ENCODE peak calls at places on chromosomes 13 and 19, in ten cellular contexts. J is colonic mucosa; Q is activated CD8-positive, alpha-beta memory T cell treated with anti-CD3 and anti-CD28 coated beads, Interleukin-2, amount 10 ng/mL, durations not matched to agents 7 days and 5 days; N is myocyte; K is tibial nerve; C is activated CD4-positive, alpha-beta T cell treated with anti-CD3 and anti-CD28 coated beads for 48 hours; B is NCI-H345; O is stimulated activated CD4-positive, alpha-beta T cell treated with anti-CD3 and anti-CD28 coated beads, Interleukin-15, amount 100 ng/mL, for 48 hours; G is nucleus accumbens; W is NCI-H1092. X is an unnamed sample.

GRCh38 chr19:16623576-16623975 is 4.4 kb downstream of the MED26 start:
- DNase-seq in B (no peak), Q (no peak), O (no peak), C (no peak), W (no peak), N (no peak), J (no peak), G (no peak), K (no peak), X (no peak)

GRCh38 chr19:737591-738093 is 13.3 kb upstream of the MISP start:
- DNase-seq in B (no peak), W (no peak), O (peak), Q (peak), G (peak), K (no peak), N (peak), C (peak), J (peak), X (peak)

GRCh38 chr13:41456768-41457588 is at the start of gene RGCC:
- DNase-seq in N (peak), K (peak), C (peak), B (peak), J (peak), Q (peak), O (peak), G (peak), W (no peak), X (peak)

GRCh38 chr19:44746946-44747738 is 1.4 kb upstream of the BCL3 start:
- DNase-seq in J (peak), C (peak), N (peak), B (peak), Q (peak), K (peak), G (peak), W (no peak), O (peak), X (peak)

GRCh38 chr13:35963982-35964665 is 167.1 kb downstream of the DCLK1 start:
- DNase-seq in K (no peak), Q (no peak), N (no peak), O (no peak), W (no peak), C (no peak), J (no peak), G (no peak), B (no peak), X (no peak)

GRCh38 chr19:54329476-54330165 is 9.3 kb downstream of the LILRA4 start:
- DNase-seq in J (no peak), K (no peak), C (no peak), N (no peak), O (no peak), Q (no peak), G (no peak), B (no peak), W (no peak), X (no peak)

GRCh38 chr19:28793391-28794168 is 419.4 kb downstream of the UQCRFS1 start:
- DNase-seq in J (no peak), K (no peak), O (no peak), W (no peak), N (no peak), B (peak), C (no peak), G (peak), Q (no peak), X (peak)

GRCh38 chr13:39100996-39101751 is 62.9 kb downstream of the NHLRC3 start:
- DNase-seq in G (no peak), O (no peak), J (no peak), Q (no peak), N (peak), B (no peak), W (no peak), C (no peak), K (no peak), X (no peak)

GRCh38 chr19:44813331-44814131 is 4.6 kb downstream of the BCAM start:
- DNase-seq in W (no peak), C (no peak), Q (no peak), B (no peak), K (no peak), J (no peak), G (no peak), N (no peak), O (no peak), X (no peak)

GRCh38 chr19:40416918-40417713 is 3.9 kb upstream of the PRX start:
- DNase-seq in K (peak), N (peak), J (no peak), G (no peak), W (no peak), C (peak), B (no peak), Q (peak), O (no peak), X (no peak)

GRCh38 chr19:6414793-6415591 is 9.6 kb downstream of the KHSRP start:
- DNase-seq in B (no peak), G (no peak), W (no peak), O (no peak), C (no peak), K (no peak), N (no peak), J (no peak), Q (no peak), X (peak)

GRCh38 chr19:14505488-14506239 is 9.7 kb upstream of the GIPC1 start:
- DNase-seq in G (no peak), C (peak), W (no peak), J (peak), K (no peak), Q (peak), N (peak), O (peak), B (peak), X (no peak)

GRCh38 chr19:17933414-17934129 is 757 bp downstream of the CCDC124 start:
- DNase-seq in K (no peak), G (peak), W (no peak), J (no peak), O (no peak), B (no peak), N (peak), Q (no peak), C (no peak), X (no peak)

GRCh38 chr19:41861846-41862245 is 1.8 kb downstream of the RPS19 start:
- DNase-seq in C (peak), J (no peak), N (no peak), G (no peak), Q (no peak), B (no peak), O (no peak), W (no peak), K (no peak), X (no peak)

GRCh38 chr13:61873717-61874116 is 458.1 kb upstream of the PCDH20 start:
- DNase-seq in Q (no peak), O (no peak), K (no peak), C (no peak), J (no peak), N (no peak), G (no peak), B (no peak), W (no peak), X (no peak)

GRCh38 chr19:56245062-56245740 is 27.3 kb upstream of the EDDM13 start:
- DNase-seq in G (no peak), N (peak), J (no peak), B (no peak), W (no peak), K (no peak), O (no peak), Q (no peak), C (no peak), X (no peak)

GRCh38 chr13:71712988-71713653 is 153.9 kb downstream of the DACH1 start:
- DNase-seq in N (no peak), O (no peak), G (no peak), C (no peak), B (no peak), W (no peak), J (no peak), K (no peak), Q (no peak), X (no peak)

GRCh38 chr13:49833402-49833801 is 40.9 kb upstream of the KPNA3 start:
- DNase-seq in W (no peak), B (no peak), O (no peak), G (no peak), J (no peak), Q (no peak), N (peak), C (no peak), K (no peak), X (no peak)

GRCh38 chr19:52963229-52963760 is 614 bp upstream of the ZNF816 start:
- DNase-seq in Q (peak), B (peak), C (peak), W (no peak), N (no peak), O (no peak), K (no peak), G (no peak), J (peak), X (peak)

GRCh38 chr19:44644391-44645016 is 794 bp downstream of the PVR start:
- DNase-seq in B (peak), K (no peak), O (no peak), W (no peak), J (peak), Q (no peak), G (no peak), C (peak), N (peak), X (peak)

GRCh38 chr19:18204394-18205179 is 745 bp upstream of the RAB3A start:
- DNase-seq in W (peak), J (peak), Q (no peak), C (peak), O (no peak), K (no peak), N (no peak), B (peak), G (no peak), X (no peak)

GRCh38 chr19:42466521-42467436 is 24.0 kb upstream of the CXCL17 start:
- DNase-seq in C (no peak), K (no peak), B (no peak), G (no peak), N (no peak), O (no peak), W (no peak), Q (no peak), J (no peak), X (no peak)

X was measured in frontal cortex.